ENCODE peak calls at places on chromosomes 3 and 15, in seven cellular contexts. L is DMS53, X is astrocyte of the spinal cord, E is NCI-H1417, P is PC-9, H is dorsolateral prefrontal cortex, O is activated T-cell treated with anti-CD3 and anti-CD28 coated beads for 1 hour. Y is an unnamed sample.
A peak's percentile ranks its signal among the peaks of the same experiment; 100 is the strongest.

GRCh38 chr15:23877502-23878412 is 190.7 kb upstream of the NDN start:
- DNase-seq in L (peak; percentile 73), X (no peak), E (peak; percentile 10), P (peak; percentile 26), H (peak; percentile 48), O (no peak), Y (no peak)

GRCh38 chr15:74857082-74857655 is 14.2 kb upstream of the ULK3 start:
- DNase-seq in L (peak; percentile 94), X (no peak), E (peak; percentile 22), P (peak; percentile 70), H (no peak), O (no peak), Y (peak; percentile 37)

GRCh38 chr3:85476891-85477495 is 518.2 kb downstream of the CADM2 start:
- DNase-seq in L (no peak), X (no peak), E (no peak), P (no peak), H (no peak), O (no peak), Y (peak; percentile 2)

GRCh38 chr3:37082317-37082716 is 89.0 kb downstream of the MLH1 start:
- DNase-seq in L (no peak), X (no peak), E (no peak), P (no peak), H (no peak), O (no peak), Y (no peak)

GRCh38 chr15:28079313-28079969 is 19.7 kb downstream of the OCA2 start:
- DNase-seq in L (no peak), X (no peak), E (no peak), P (no peak), H (no peak), O (no peak), Y (no peak)

GRCh38 chr15:66703540-66703941 is 1.5 kb downstream of the SMAD6 start:
- DNase-seq in L (peak; percentile 64), X (no peak), E (peak; percentile 8), P (peak; percentile 35), H (no peak), O (no peak), Y (no peak)

GRCh38 chr3:87082806-87083440 is 92.0 kb upstream of the VGLL3 start:
- DNase-seq in L (peak; percentile 62), X (peak; percentile 74), E (peak; percentile 30), P (peak; percentile 17), H (no peak), O (no peak), Y (peak; percentile 45)

GRCh38 chr15:36313881-36314280 is 265.5 kb upstream of the CDIN1 start:
- DNase-seq in L (no peak), X (no peak), E (no peak), P (no peak), H (no peak), O (no peak), Y (no peak)

GRCh38 chr15:64224508-64224907 is 61.7 kb upstream of the PPIB start:
- DNase-seq in L (no peak), X (peak; percentile 62), E (no peak), P (no peak), H (no peak), O (no peak), Y (peak; percentile 40)

GRCh38 chr15:92733934-92734521 is 78.5 kb upstream of the FAM174B start:
- DNase-seq in L (peak; percentile 60), X (peak; percentile 52), E (peak; percentile 24), P (no peak), H (peak; percentile 42), O (no peak), Y (no peak)

GRCh38 chr3:62602987-62603386 is 229.6 kb upstream of the FEZF2 start:
- DNase-seq in L (peak; percentile 2), X (no peak), E (no peak), P (no peak), H (no peak), O (no peak), Y (no peak)

GRCh38 chr3:100400424-100400781 is 486 bp downstream of the TOMM70 start:
- DNase-seq in L (peak; percentile 54), X (peak; percentile 13), E (no peak), P (no peak), H (no peak), O (peak; percentile 16), Y (no peak)

GRCh38 chr3:39021029-39021428 is 30.7 kb downstream of the SCN11A start:
- DNase-seq in L (no peak), X (no peak), E (no peak), P (no peak), H (no peak), O (no peak), Y (no peak)

GRCh38 chr3:145219355-145220196 is 941.4 kb downstream of the PLOD2 start:
- DNase-seq in L (peak; percentile 24), X (no peak), E (no peak), P (no peak), H (no peak), O (no peak), Y (no peak)

GRCh38 chr3:13282986-13283876 is 136.9 kb downstream of the NUP210 start:
- DNase-seq in L (peak; percentile 54), X (no peak), E (peak; percentile 9), P (peak; percentile 29), H (no peak), O (no peak), Y (no peak)

Y was measured in NCI-H226.